ENCODE peak calls at places on chromosomes 3 and 15, in four cellular contexts. W is foreskin fibroblast, M is thoracic aorta, F is brain microvascular endothelial cell. K is an unnamed sample.

GRCh38 chr3:49872801-49873281 is 3.1 kb upstream of the CAMKV start:
- DNase-seq in W (no peak), F (no peak), M (no peak), K (no peak)

GRCh38 chr3:159929181-159929893 is 59.3 kb upstream of the IL12A start:
- DNase-seq in M (no peak), F (peak), W (peak), K (peak)

GRCh38 chr3:113277886-113278598 is 66.7 kb downstream of the BOC start:
- DNase-seq in M (no peak), W (no peak), F (no peak), K (no peak)

GRCh38 chr15:92883643-92884458 is 16.3 kb upstream of the CHD2 start:
- DNase-seq in W (no peak), F (no peak), M (no peak), K (peak)

GRCh38 chr3:109275702-109276293 is 40.5 kb downstream of the DPPA2 start:
- DNase-seq in F (peak), M (no peak), W (peak), K (peak)

GRCh38 chr3:48194446-48195071 is 6.3 kb upstream of the CDC25A start:
- DNase-seq in F (peak), W (peak), M (no peak), K (peak)

GRCh38 chr3:103218793-103219192 is 784.0 kb downstream of the ZPLD1 start:
- DNase-seq in F (no peak), W (no peak), M (no peak), K (peak)

GRCh38 chr15:94277485-94277884 is 46.1 kb downstream of the MCTP2 start:
- DNase-seq in W (no peak), F (no peak), M (no peak), K (no peak)

GRCh38 chr15:89333959-89334509 is 590 bp downstream of the POLG start:
- DNase-seq in F (peak), M (no peak), W (no peak), K (peak)

DNA sequence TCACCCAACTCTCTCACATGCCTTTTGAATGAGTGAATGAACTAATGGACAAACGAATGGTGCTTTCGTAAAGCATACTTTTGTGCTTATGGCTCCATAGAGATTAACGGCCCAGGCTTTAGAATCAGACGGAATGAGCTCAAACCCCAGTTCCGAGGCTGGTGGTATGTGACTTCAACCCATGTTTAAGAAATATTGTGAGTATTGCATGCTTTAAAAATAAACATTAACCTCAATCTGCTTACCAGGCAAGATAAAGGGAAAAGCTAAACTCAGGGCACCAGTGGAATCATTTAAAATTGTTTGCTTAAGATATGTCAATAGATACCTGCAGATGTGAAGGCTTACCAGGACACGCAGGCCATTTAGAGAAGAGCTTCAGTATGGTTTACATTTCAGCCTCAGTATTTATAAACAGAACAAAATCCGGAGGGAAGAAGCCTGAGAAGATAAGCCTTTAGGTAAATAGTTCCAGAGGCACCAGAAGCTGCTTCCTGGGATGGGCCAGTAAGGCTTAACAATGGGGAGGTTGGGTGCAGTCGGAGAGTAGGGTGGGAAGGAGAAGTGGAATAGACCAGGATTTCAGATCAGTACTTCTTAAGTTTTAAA is 186.4 kb downstream of the ADAMTS9 start:
- DNase-seq in W (no peak), F (peak), M (no peak), K (no peak)
- H3K4me3 ChIP-seq in W (no peak), F (no peak), M (no peak), K (no peak)

GRCh38 chr15:85284497-85284896 is 95.9 kb upstream of the AKAP13 start:
- DNase-seq in F (no peak), M (no peak), W (no peak), K (no peak)

GRCh38 chr15:85289677-85290365 is 90.6 kb upstream of the AKAP13 start:
- DNase-seq in W (no peak), M (peak), F (peak), K (peak)
- TF ChIP-seq CTCF in W (peak), M (peak), F (peak), K (peak)

GRCh38 chr3:73546961-73547360 is 77.8 kb downstream of the PDZRN3 start:
- DNase-seq in M (no peak), F (peak), W (peak), K (peak)
- H3K4me3 ChIP-seq in M (no peak), F (no peak), W (peak), K (no peak)

GRCh38 chr15:97849183-97849582 is 111.3 kb upstream of the ARRDC4 start:
- DNase-seq in F (no peak), M (no peak), W (no peak), K (no peak)
- TF ChIP-seq CTCF in F (no peak), M (no peak), W (no peak), K (no peak)

GRCh38 chr3:138938056-138938876 is 8.7 kb downstream of the FOXL2 start:
- DNase-seq in M (no peak), F (no peak), W (no peak), K (no peak)

GRCh38 chr3:138939563-138940241 is 7.2 kb downstream of the FOXL2 start:
- DNase-seq in W (no peak), F (no peak), M (no peak), K (no peak)

GRCh38 chr3:138937690-138938055 is 9.3 kb downstream of the FOXL2 start:
- DNase-seq in F (no peak), M (no peak), W (no peak), K (no peak)

GRCh38 chr3:138940446-138940845 is 6.5 kb downstream of the FOXL2 start:
- DNase-seq in F (no peak), W (no peak), M (no peak), K (no peak)

GRCh38 chr3:138938877-138939562 is 7.9 kb downstream of the FOXL2 start:
- DNase-seq in W (no peak), M (no peak), F (no peak), K (no peak)
- H3K4me3 ChIP-seq in W (no peak), M (peak), F (no peak), K (no peak)